ENCODE peak calls at places on chromosomes 2 and 18, in eight cellular contexts. H is kidney, Y is adrenal gland, X is left ventricle myocardium inferior, T is RWPE1, S is NCI-H1930, Q is IMR-90, J is HTR-8/SVneo. P is an unnamed sample.

GRCh38 chr18:6982398-6982797 is 135.2 kb downstream of the LAMA1 start:
- DNase-seq in S (no peak), T (no peak), J (no peak), Q (no peak), X (no peak), H (no peak), Y (no peak), P (no peak)

GRCh38 chr2:228556707-228557106 is 375.2 kb upstream of the SPHKAP start:
- DNase-seq in S (no peak), T (peak), Y (no peak), J (no peak), Q (peak), X (no peak), H (no peak), P (no peak)

GRCh38 chr2:113164930-113165585 is 8.7 kb upstream of the PSD4 start:
- DNase-seq in J (no peak), Y (peak), H (peak), X (no peak), Q (no peak), T (no peak), S (no peak), P (no peak)

GRCh38 chr2:160242863-160243552 is 42.9 kb upstream of the ITGB6 start:
- DNase-seq in Y (no peak), X (no peak), T (no peak), Q (no peak), H (no peak), J (no peak), S (no peak), P (no peak)

GRCh38 chr2:140893685-140894084 is 1237.1 kb downstream of the LRP1B start:
- DNase-seq in Y (no peak), T (peak), S (no peak), J (no peak), H (no peak), X (no peak), Q (peak), P (no peak)

GRCh38 chr2:86442642-86443005 is 1.5 kb downstream of the KDM3A start:
- DNase-seq in J (peak), Y (peak), H (peak), S (no peak), X (peak), Q (peak), T (peak), P (peak)

GRCh38 chr2:128594953-128595677 is 276.4 kb upstream of the HS6ST1 start:
- DNase-seq in Q (no peak), T (no peak), Y (no peak), H (no peak), X (no peak), J (no peak), S (no peak), P (no peak)

GRCh38 chr2:40260437-40260836 is 191.5 kb downstream of the SLC8A1 start:
- DNase-seq in J (no peak), S (no peak), T (no peak), X (no peak), Q (no peak), Y (no peak), H (no peak), P (no peak)

GRCh38 chr2:112803691-112804521 is 19.6 kb upstream of the IL1A start:
- DNase-seq in S (no peak), X (no peak), H (no peak), T (peak), J (peak), Y (no peak), Q (peak), P (peak)

GRCh38 chr2:52658598-52658997 is 1109.0 kb upstream of the CHAC2 start:
- DNase-seq in T (no peak), X (no peak), S (no peak), Y (no peak), J (no peak), H (no peak), Q (peak), P (no peak)

GRCh38 chr2:12465631-12466135 is 251.1 kb upstream of the TRIB2 start:
- DNase-seq in S (no peak), H (no peak), X (peak), Y (no peak), J (no peak), Q (no peak), T (no peak), P (no peak)

GRCh38 chr2:96694279-96694678 is 45.6 kb downstream of the LMAN2L start:
- DNase-seq in J (no peak), Q (no peak), H (no peak), X (no peak), Y (no peak), T (no peak), S (no peak), P (no peak)

GRCh38 chr18:32048507-32049091 is 30.0 kb downstream of the RNF125 start:
- DNase-seq in Y (peak), X (peak), Q (peak), J (no peak), H (no peak), S (no peak), T (no peak), P (peak)

GRCh38 chr18:54881229-54881753 is 53.0 kb downstream of the RAB27B start:
- DNase-seq in Q (no peak), Y (no peak), J (no peak), T (no peak), S (no peak), H (no peak), X (no peak), P (no peak)

GRCh38 chr2:113114224-113114945 is 13.0 kb upstream of the IL1RN start:
- DNase-seq in Q (no peak), T (no peak), S (no peak), H (no peak), X (no peak), Y (no peak), J (no peak), P (no peak)

GRCh38 chr2:147026664-147027278 is 818.1 kb upstream of the ACVR2A start:
- DNase-seq in X (no peak), H (no peak), T (peak), J (peak), Y (no peak), Q (peak), S (no peak), P (peak)

GRCh38 chr2:177175917-177176668 is 36.5 kb upstream of the HNRNPA3 start:
- DNase-seq in Y (no peak), T (no peak), H (no peak), S (no peak), X (no peak), J (no peak), Q (no peak), P (no peak)

GRCh38 chr2:29033172-29033571 is 41.2 kb downstream of the PCARE start:
- DNase-seq in T (peak), X (no peak), H (no peak), S (no peak), Y (no peak), J (peak), Q (peak), P (peak)

GRCh38 chr2:216651370-216651881 is 18.2 kb downstream of the IGFBP2 start:
- DNase-seq in H (no peak), Q (peak), S (no peak), Y (no peak), X (no peak), J (no peak), T (no peak), P (no peak)

GRCh38 chr2:227363756-227364155 is 15.3 kb downstream of the TM4SF20 start:
- DNase-seq in S (no peak), J (no peak), T (no peak), Y (no peak), H (no peak), X (no peak), Q (no peak), P (no peak)

GRCh38 chr2:20668470-20668869 is 1.5 kb downstream of the GDF7 start:
- DNase-seq in X (no peak), H (no peak), Q (no peak), Y (no peak), J (no peak), T (no peak), S (no peak), P (no peak)

GRCh38 chr18:46469186-46469915 is 187.7 kb downstream of the LOXHD1 start:
- DNase-seq in J (no peak), Q (no peak), T (peak), H (no peak), Y (no peak), S (no peak), X (no peak), P (no peak)

GRCh38 chr2:97267411-97268074 is 154.6 kb downstream of the ANKRD36 start:
- DNase-seq in S (no peak), Q (peak), J (peak), T (no peak), X (no peak), Y (peak), H (peak), P (no peak)